ENCODE peak calls at places on chromosomes 1 and 21, in ten cellular contexts. C, N, R, E, Y, K, S, M, H and Q are unnamed samples.

GRCh38 chr21:40345700-40346099 is 478.5 kb downstream of the PCP4 start:
- DNase-seq in E (no peak), H (no peak), M (no peak), C (no peak), R (no peak), N (no peak), K (no peak), S (no peak), Y (no peak), Q (no peak)

GRCh38 chr1:87197156-87197555 is 131.5 kb upstream of the LMO4 start:
- DNase-seq in C (no peak), N (peak; percentile 4), K (no peak), M (no peak), Y (no peak), H (no peak), S (peak; percentile 16), R (no peak), E (no peak), Q (no peak)

GRCh38 chr1:31221072-31221471 is 18.6 kb downstream of the NKAIN1 start:
- DNase-seq in C (no peak), S (no peak), K (no peak), H (no peak), Y (no peak), R (no peak), N (no peak), M (no peak), E (no peak), Q (no peak)

GRCh38 chr1:155646307-155646706 is 36.3 kb downstream of the MSTO1 start:
- DNase-seq in S (peak; percentile 28), H (no peak), M (no peak), K (no peak), N (no peak), E (no peak), R (no peak), Y (no peak), C (peak; percentile 71), Q (no peak)

GRCh38 chr1:164754088-164754600 is 195.2 kb downstream of the PBX1 start:
- DNase-seq in H (no peak), E (no peak), C (peak; percentile 73), S (peak; percentile 69), K (no peak), R (no peak), N (no peak), Y (peak; percentile 17), M (no peak), Q (no peak)

GRCh38 chr1:107140703-107141490 is at the start of gene NTNG1:
- DNase-seq in S (peak; percentile 63), H (no peak), K (no peak), N (peak; percentile 18), Y (peak; percentile 26), R (no peak), C (peak; percentile 32), E (no peak), M (peak; percentile 15), Q (no peak)

GRCh38 chr21:37659874-37660273 is 256.4 kb downstream of the KCNJ6 start:
- DNase-seq in R (no peak), K (no peak), C (no peak), S (no peak), H (no peak), N (no peak), Y (no peak), M (no peak), E (no peak), Q (no peak)

GRCh38 chr1:186930248-186930647 is 101.5 kb downstream of the PLA2G4A start:
- DNase-seq in R (no peak), H (no peak), Y (no peak), C (no peak), K (no peak), N (no peak), M (no peak), S (no peak), E (peak; percentile 7), Q (no peak)

GRCh38 chr1:88683516-88683847 is 591 bp upstream of the PKN2 start:
- DNase-seq in N (peak; percentile 59), C (peak; percentile 78), E (no peak), R (peak; percentile 68), Y (no peak), H (peak; percentile 69), M (peak; percentile 65), S (peak; percentile 71), K (no peak), Q (no peak)

GRCh38 chr1:30412241-30413110 is 310.9 kb downstream of the MATN1 start:
- DNase-seq in C (no peak), M (no peak), Y (no peak), K (no peak), S (no peak), R (no peak), H (peak; percentile 31), N (no peak), E (no peak), Q (no peak)

GRCh38 chr1:163673756-163674155 is 352.0 kb downstream of the NUF2 start:
- DNase-seq in S (peak; percentile 10), M (no peak), N (no peak), H (no peak), C (no peak), Y (no peak), E (peak; percentile 32), R (no peak), K (no peak), Q (no peak)

GRCh38 chr1:209741198-209741597 is 14.7 kb upstream of the TRAF3IP3 start:
- DNase-seq in K (no peak), C (no peak), M (no peak), N (no peak), E (no peak), S (no peak), Y (no peak), H (no peak), R (no peak), Q (no peak)

GRCh38 chr1:212315907-212316306 is 30.7 kb downstream of the PPP2R5A start:
- DNase-seq in S (peak; percentile 36), N (peak; percentile 46), C (no peak), M (peak; percentile 41), H (peak; percentile 45), R (no peak), Y (peak; percentile 26), K (no peak), E (no peak), Q (no peak)

GRCh38 chr1:165376041-165376810 is 19.7 kb upstream of the LMX1A start:
- DNase-seq in R (no peak), S (peak; percentile 91), N (peak; percentile 84), Y (peak; percentile 47), K (no peak), H (no peak), E (peak; percentile 89), M (peak; percentile 54), C (peak; percentile 96), Q (peak; percentile 25)

GRCh38 chr1:47442202-47442601 is 4.4 kb downstream of the FOXD2 start:
- DNase-seq in E (no peak), C (no peak), S (no peak), M (no peak), H (no peak), Y (no peak), K (no peak), R (no peak), N (no peak), Q (no peak)

GRCh38 chr1:150009604-150010387 is 730 bp downstream of the OTUD7B start:
- DNase-seq in R (no peak), Y (peak; percentile 70), E (peak; percentile 49), H (peak; percentile 70), C (no peak), K (peak; percentile 15), N (peak; percentile 85), S (peak; percentile 86), M (no peak), Q (no peak)

GRCh38 chr1:8981169-8981568 is 35.5 kb downstream of the CA6 start:
- DNase-seq in E (no peak), K (no peak), H (no peak), N (no peak), S (no peak), Y (no peak), M (no peak), R (no peak), C (no peak), Q (no peak)

GRCh38 chr1:239056940-239057339 is 329.4 kb upstream of the CHRM3 start:
- DNase-seq in C (no peak), H (no peak), R (no peak), E (no peak), Y (no peak), N (no peak), S (no peak), K (no peak), M (no peak), Q (no peak)

GRCh38 chr1:24294757-24295371 is 24.3 kb upstream of the GRHL3 start:
- DNase-seq in R (no peak), K (no peak), M (no peak), N (no peak), Y (peak; percentile 33), E (peak; percentile 70), C (peak; percentile 76), S (no peak), H (peak; percentile 16), Q (no peak)

GRCh38 chr1:214327519-214327918 is 46.6 kb downstream of the SMYD2 start:
- DNase-seq in N (no peak), H (no peak), R (no peak), M (no peak), S (no peak), Y (no peak), C (no peak), K (no peak), E (no peak), Q (no peak)

GRCh38 chr21:35390013-35390776 is 341.1 kb upstream of the RUNX1 start:
- DNase-seq in E (peak; percentile 42), Y (peak; percentile 93), M (no peak), K (no peak), R (no peak), C (no peak), N (peak; percentile 12), S (peak; percentile 61), H (no peak), Q (no peak)

GRCh38 chr1:221449801-221450470 is 292.0 kb downstream of the DUSP10 start:
- DNase-seq in C (no peak), M (no peak), K (no peak), S (peak; percentile 29), H (no peak), E (no peak), N (no peak), Y (no peak), R (no peak), Q (no peak)